ENCODE peak calls at places on chromosomes 6 and 20, in seven cellular contexts. J, A, E, T, Q, H and N are unnamed samples.

GRCh38 chr6:117600008-117600743 is 2.1 kb downstream of the GOPC start:
- DNase-seq in J (peak; percentile 66), A (no peak), E (no peak), T (no peak), Q (no peak), H (peak; percentile 33), N (no peak)

GRCh38 chr6:139753198-139753861 is 378.9 kb upstream of the CITED2 start:
- DNase-seq in J (peak; percentile 93), A (no peak), E (peak; percentile 72), T (no peak), Q (no peak), H (peak; percentile 58), N (no peak)

GRCh38 chr6:14966111-14966901 is 279.6 kb upstream of the JARID2 start:
- DNase-seq in J (peak; percentile 40), A (no peak), E (no peak), T (no peak), Q (no peak), H (peak; percentile 55), N (no peak)

GRCh38 chr6:108363756-108364356 is 69.0 kb downstream of the AFG1L start:
- DNase-seq in J (peak; percentile 29), A (no peak), E (no peak), T (no peak), Q (no peak), H (peak; percentile 13), N (no peak)

GRCh38 chr20:19540401-19540800 is 217.7 kb upstream of the RIN2 start:
- DNase-seq in J (no peak), A (no peak), E (no peak), T (no peak), Q (peak; percentile 58), H (peak; percentile 21), N (no peak)

GRCh38 chr6:100210138-100210872 is 216.3 kb upstream of the MCHR2 start:
- DNase-seq in J (no peak), A (no peak), E (no peak), T (no peak), Q (no peak), H (no peak), N (no peak)

GRCh38 chr20:9515761-9516657 is 1.6 kb downstream of the LAMP5 start:
- DNase-seq in J (peak; percentile 17), A (no peak), E (no peak), T (no peak), Q (no peak), H (no peak), N (no peak)

GRCh38 chr6:129679250-129679649 is 30.7 kb downstream of the ARHGAP18 start:
- DNase-seq in J (peak; percentile 61), A (no peak), E (no peak), T (no peak), Q (no peak), H (peak; percentile 71), N (no peak)

GRCh38 chr20:49859807-49860206 is 47.2 kb downstream of the SLC9A8 start:
- DNase-seq in J (no peak), A (no peak), E (no peak), T (no peak), Q (no peak), H (no peak), N (no peak)

GRCh38 chr20:38231786-38232130 is 28.8 kb downstream of the KIAA1755 start:
- DNase-seq in J (peak; percentile 71), A (peak; percentile 71), E (peak; percentile 72), T (peak; percentile 72), Q (peak; percentile 53), H (peak; percentile 64), N (no peak)

GRCh38 chr20:61185841-61186601 is 66.0 kb upstream of the CDH4 start:
- DNase-seq in J (peak; percentile 98), A (no peak), E (peak; percentile 95), T (no peak), Q (no peak), H (peak; percentile 81), N (no peak)

GRCh38 chr6:155310596-155310995 is 3.7 kb downstream of the TFB1M start:
- DNase-seq in J (peak; percentile 41), A (no peak), E (no peak), T (no peak), Q (no peak), H (peak; percentile 58), N (no peak)

GRCh38 chr6:2957696-2958330 is 13.6 kb downstream of the SERPINB6 start:
- DNase-seq in J (no peak), A (no peak), E (no peak), T (peak; percentile 68), Q (peak; percentile 18), H (no peak), N (no peak)
- H3K27ac ChIP-seq in J (no peak overlapping the region), A (peak overlapping the region; percentile 45), E (no peak overlapping the region), T (peak overlapping the region; percentile 51), Q (peak overlapping the region; percentile 71), H (no peak overlapping the region), N (peak overlapping the region; percentile 83)

GRCh38 chr20:53846640-53847039 is 223.8 kb downstream of the BCAS1 start:
- DNase-seq in J (no peak), A (no peak), E (no peak), T (no peak), Q (no peak), H (no peak), N (no peak)
- H3K27ac ChIP-seq in J (no peak overlapping the region), A (no peak overlapping the region), E (no peak overlapping the region), T (no peak overlapping the region), Q (no peak overlapping the region), H (no peak overlapping the region), N (no peak overlapping the region)

DNA sequence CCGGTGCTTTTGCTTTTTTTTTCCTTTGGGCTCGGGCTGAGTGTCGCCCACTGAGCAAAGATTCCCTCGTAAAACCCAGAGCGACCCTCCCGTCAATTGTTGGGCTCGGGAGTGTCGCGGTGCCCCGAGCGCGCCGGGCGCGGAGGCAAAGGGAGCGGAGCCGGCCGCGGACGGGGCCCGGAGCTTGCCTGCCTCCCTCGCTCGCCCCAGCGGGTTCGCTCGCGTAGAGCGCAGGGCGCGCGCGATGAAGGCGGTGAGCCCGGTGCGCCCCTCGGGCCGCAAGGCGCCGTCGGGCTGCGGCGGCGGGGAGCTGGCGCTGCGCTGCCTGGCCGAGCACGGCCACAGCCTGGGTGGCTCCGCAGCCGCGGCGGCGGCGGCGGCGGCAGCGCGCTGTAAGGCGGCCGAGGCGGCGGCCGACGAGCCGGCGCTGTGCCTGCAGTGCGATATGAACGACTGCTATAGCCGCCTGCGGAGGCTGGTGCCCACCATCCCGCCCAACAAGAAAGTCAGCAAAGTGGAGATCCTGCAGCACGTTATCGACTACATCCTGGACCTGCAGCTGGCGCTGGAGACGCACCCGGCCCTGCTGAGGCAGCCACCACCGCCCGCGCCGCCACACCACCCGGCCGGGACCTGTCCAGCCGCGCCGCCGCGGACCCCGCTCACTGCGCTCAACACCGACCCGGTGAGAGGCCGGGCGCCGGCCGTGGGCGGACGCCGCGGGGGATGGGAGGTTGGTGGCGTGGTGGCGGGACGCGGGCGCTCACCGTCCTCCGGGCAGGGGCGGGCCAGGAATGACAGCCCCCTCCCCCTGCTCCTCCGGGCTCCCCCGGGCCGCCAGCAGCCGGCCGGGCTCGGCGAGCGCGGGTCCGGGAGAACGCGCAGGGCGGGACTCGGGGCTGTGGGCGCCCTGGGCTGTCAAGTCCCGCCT is 606 bp downstream of the ID4 start:
- DNase-seq in J (peak; percentile 64), A (peak; percentile 28), E (no peak), T (peak; percentile 54), Q (peak; percentile 26), H (peak; percentile 78), N (peak; percentile 39)
- H3K27ac ChIP-seq in J (peak overlapping the region; percentile 53), A (peak overlapping the region; percentile 95), E (peak overlapping the region; percentile 41), T (peak overlapping the region; percentile 65), Q (peak overlapping the region; percentile 82), H (peak overlapping the region; percentile 92), N (peak overlapping the region; percentile 95)

GRCh38 chr6:127550403-127550802 is 26.6 kb upstream of the C6orf58 start:
- DNase-seq in J (peak; percentile 81), A (no peak), E (no peak), T (no peak), Q (no peak), H (peak; percentile 82), N (no peak)
- H3K27ac ChIP-seq in J (no peak overlapping the region), A (no peak overlapping the region), E (no peak overlapping the region), T (no peak overlapping the region), Q (no peak overlapping the region), H (no peak overlapping the region), N (no peak overlapping the region)

GRCh38 chr20:62916703-62917476 is 9.4 kb downstream of the DIDO1 start:
- DNase-seq in J (no peak), A (no peak), E (no peak), T (no peak), Q (no peak), H (no peak), N (no peak)
- H3K27ac ChIP-seq in J (no peak overlapping the region), A (no peak overlapping the region), E (no peak overlapping the region), T (no peak overlapping the region), Q (no peak overlapping the region), H (no peak overlapping the region), N (no peak overlapping the region)

GRCh38 chr6:35739645-35740517 is 3.0 kb downstream of the ARMC12 start:
- DNase-seq in J (no peak), A (no peak), E (no peak), T (no peak), Q (no peak), H (no peak), N (no peak)
- H3K27ac ChIP-seq in J (no peak overlapping the region), A (no peak overlapping the region), E (no peak overlapping the region), T (peak overlapping the region; percentile 30), Q (no peak overlapping the region), H (no peak overlapping the region), N (no peak overlapping the region)